ENCODE peak calls at places on chromosomes 6 and 20, in five cellular contexts. O is fibroblast of mammary gland, Z is GM06990, I is GM23338, E is suprapubic skin. A is an unnamed sample.

GRCh38 chr6:85675030-85675819 is 32.5 kb upstream of the SYNCRIP start:
- DNase-seq in O (peak), Z (no peak), I (peak), E (no peak), A (no peak)

GRCh38 chr6:165562421-165563090 is 100.5 kb downstream of the PDE10A start:
- DNase-seq in O (no peak), Z (no peak), I (no peak), E (no peak), A (no peak)

GRCh38 chr6:16700202-16700997 is 60.9 kb downstream of the ATXN1 start:
- DNase-seq in O (no peak), Z (peak), I (peak), E (no peak), A (no peak)

GRCh38 chr6:26550250-26550993 is 12.3 kb downstream of the HMGN4 start:
- DNase-seq in O (peak), Z (peak), I (peak), E (no peak), A (peak)

GRCh38 chr6:52457096-52457495 is 37.0 kb downstream of the EFHC1 start:
- DNase-seq in O (no peak), Z (no peak), I (no peak), E (no peak), A (no peak)

GRCh38 chr6:120826253-120826652 is 508.0 kb downstream of the TBC1D32 start:
- DNase-seq in O (peak), Z (no peak), I (peak), E (no peak), A (no peak)

GRCh38 chr20:59703046-59703445 is 98.7 kb downstream of the PHACTR3 start:
- DNase-seq in O (no peak), Z (no peak), I (no peak), E (no peak), A (no peak)

GRCh38 chr6:34358389-34358906 is 34.0 kb downstream of the NUDT3 start:
- DNase-seq in O (peak), Z (no peak), I (no peak), E (no peak), A (no peak)

GRCh38 chr6:85424981-85425380 is 24.9 kb upstream of the NT5E start:
- DNase-seq in O (no peak), Z (no peak), I (no peak), E (no peak), A (no peak)

GRCh38 chr6:83257791-83258190 is 64.6 kb downstream of the RWDD2A start:
- DNase-seq in O (no peak), Z (no peak), I (no peak), E (no peak), A (no peak)

GRCh38 chr6:136666041-136666440 is 115.8 kb upstream of the MAP7 start:
- DNase-seq in O (no peak), Z (no peak), I (no peak), E (no peak), A (no peak)

GRCh38 chr6:85041376-85041775 is 277.0 kb upstream of the TBX18 start:
- DNase-seq in O (peak), Z (peak), I (no peak), E (no peak), A (no peak)

GRCh38 chr6:108127056-108127455 is 38.8 kb upstream of the NR2E1 start:
- DNase-seq in O (no peak), Z (no peak), I (no peak), E (no peak), A (no peak)

GRCh38 chr6:72521684-72522083 is 100.2 kb upstream of the KCNQ5 start:
- DNase-seq in O (no peak), Z (no peak), I (no peak), E (no peak), A (no peak)

GRCh38 chr6:105318660-105319059 is 84.2 kb downstream of the PREP start:
- DNase-seq in O (peak), Z (no peak), I (no peak), E (no peak), A (no peak)

GRCh38 chr6:129150476-129150875 is 267.5 kb downstream of the LAMA2 start:
- DNase-seq in O (no peak), Z (no peak), I (no peak), E (no peak), A (no peak)

GRCh38 chr6:147434508-147434907 is 74.0 kb upstream of the SAMD5 start:
- DNase-seq in O (peak), Z (no peak), I (no peak), E (no peak), A (no peak)

GRCh38 chr6:39341942-39342341 is 19.4 kb upstream of the KCNK16 start:
- DNase-seq in O (no peak), Z (no peak), I (no peak), E (no peak), A (no peak)

GRCh38 chr6:82410151-82410621 is 46.6 kb downstream of the TPBG start:
- DNase-seq in O (peak), Z (no peak), I (no peak), E (no peak), A (no peak)

GRCh38 chr20:50900261-50900660 is 31.0 kb downstream of the ADNP start:
- DNase-seq in O (no peak), Z (no peak), I (no peak), E (no peak), A (no peak)

GRCh38 chr6:35230950-35231349 is 17.2 kb downstream of the SCUBE3 start:
- DNase-seq in O (no peak), Z (no peak), I (no peak), E (no peak), A (no peak)

GRCh38 chr20:11912013-11912663 is 5.6 kb upstream of the BTBD3 start:
- DNase-seq in O (peak), Z (no peak), I (peak), E (no peak), A (peak)

GRCh38 chr20:33731693-33732165 is at the start of gene ZNF341:
- DNase-seq in O (no peak), Z (peak), I (peak), E (peak), A (peak)

GRCh38 chr6:91083226-91083625 is 496.4 kb upstream of the MAP3K7 start:
- DNase-seq in O (peak), Z (no peak), I (no peak), E (no peak), A (no peak)

GRCh38 chr6:29419516-29419915 is 4.8 kb downstream of the OR12D1 start:
- DNase-seq in O (no peak), Z (no peak), I (no peak), E (no peak), A (no peak)

GRCh38 chr20:33178726-33179125 is 10.8 kb downstream of the BPIFA2 start:
- DNase-seq in O (no peak), Z (no peak), I (peak), E (no peak), A (no peak)

GRCh38 chr20:16415079-16415478 is 158.2 kb downstream of the KIF16B start:
- DNase-seq in O (peak), Z (no peak), I (no peak), E (no peak), A (no peak)

GRCh38 chr6:38364775-38365174 is 275.0 kb downstream of the BTBD9 start:
- DNase-seq in O (no peak), Z (no peak), I (no peak), E (no peak), A (no peak)

GRCh38 chr6:28215425-28215824 is 9.7 kb upstream of the ZSCAN9 start:
- DNase-seq in O (peak), Z (no peak), I (peak), E (no peak), A (no peak)

GRCh38 chr20:16530201-16530681 is 43.0 kb downstream of the KIF16B start:
- DNase-seq in O (peak), Z (no peak), I (no peak), E (no peak), A (no peak)

GRCh38 chr20:967796-968742 is 34.0 kb downstream of the RSPO4 start:
- DNase-seq in O (peak), Z (peak), I (peak), E (no peak), A (no peak)

GRCh38 chr20:62900692-62901584 is 25.4 kb downstream of the DIDO1 start:
- DNase-seq in O (no peak), Z (no peak), I (peak), E (no peak), A (no peak)

GRCh38 chr6:21046276-21046675 is 512.0 kb downstream of the CDKAL1 start:
- DNase-seq in O (no peak), Z (no peak), I (no peak), E (no peak), A (no peak)

GRCh38 chr20:15682690-15683089 is 890.6 kb downstream of the KIF16B start:
- DNase-seq in O (peak), Z (no peak), I (no peak), E (no peak), A (no peak)

GRCh38 chr6:5315883-5316282 is 54.6 kb downstream of the FARS2 start:
- DNase-seq in O (peak), Z (no peak), I (no peak), E (no peak), A (no peak)

GRCh38 chr20:36717657-36718056 is 28.2 kb downstream of the NDRG3 start:
- DNase-seq in O (peak), Z (no peak), I (peak), E (no peak), A (no peak)

GRCh38 chr6:28633445-28634215 is 107.9 kb downstream of the GPX5 start:
- DNase-seq in O (no peak), Z (no peak), I (peak), E (no peak), A (no peak)

GRCh38 chr6:40733770-40734396 is 146.7 kb upstream of the LRFN2 start:
- DNase-seq in O (no peak), Z (no peak), I (no peak), E (no peak), A (no peak)

GRCh38 chr6:135382182-135382628 is 115.3 kb downstream of the AHI1 start:
- DNase-seq in O (no peak), Z (peak), I (no peak), E (no peak), A (peak)

GRCh38 chr20:13494019-13494418 is 144.7 kb downstream of the TASP1 start:
- DNase-seq in O (peak), Z (no peak), I (no peak), E (no peak), A (no peak)

GRCh38 chr20:13486694-13487093 is 152.0 kb downstream of the TASP1 start:
- DNase-seq in O (peak), Z (no peak), I (no peak), E (no peak), A (no peak)

GRCh38 chr20:13493143-13493542 is 145.6 kb downstream of the TASP1 start:
- DNase-seq in O (no peak), Z (no peak), I (peak), E (no peak), A (no peak)

GRCh38 chr20:13487202-13487601 is 151.5 kb downstream of the TASP1 start:
- DNase-seq in O (peak), Z (no peak), I (no peak), E (no peak), A (no peak)

GRCh38 chr20:13492001-13492480 is 146.7 kb downstream of the TASP1 start:
- DNase-seq in O (peak), Z (no peak), I (peak), E (peak), A (no peak)
- TF ChIP-seq CTCF in O (peak), Z (no peak), I (no peak), E (peak), A (no peak)

GRCh38 chr6:127494240-127494767 is 24.8 kb downstream of the MTCL3 start:
- DNase-seq in O (no peak), Z (no peak), I (no peak), E (no peak), A (no peak)

DNA sequence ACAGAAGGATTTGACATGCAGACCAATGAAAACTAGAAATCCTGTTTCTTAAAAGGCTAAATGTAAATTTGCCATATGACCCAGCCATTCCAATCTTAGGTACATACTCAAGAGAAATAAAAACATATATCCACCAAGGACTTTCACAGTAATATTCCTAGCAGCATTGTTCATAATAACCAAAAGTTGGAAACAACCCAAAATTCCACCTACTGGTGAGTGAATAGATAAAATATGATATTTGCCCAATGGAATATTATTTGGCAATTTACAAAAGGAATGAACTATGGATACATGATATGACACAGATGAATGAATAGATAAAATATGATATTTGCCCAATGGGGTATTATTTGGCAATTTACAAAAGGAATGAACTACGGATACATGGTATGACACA is 22.7 kb downstream of the MTCL3 start:
- DNase-seq in O (peak), Z (no peak), I (no peak), E (no peak), A (no peak)
- TF ChIP-seq CTCF in O (no peak), Z (no peak), I (no peak), E (no peak), A (no peak)

GRCh38 chr20:61253264-61253639 is 1.2 kb downstream of the CDH4 start:
- DNase-seq in O (peak), Z (no peak), I (peak), E (no peak), A (no peak)
- TF ChIP-seq CTCF in O (no peak), Z (no peak), I (peak), E (no peak), A (no peak)

GRCh38 chr6:158556113-158556512 is 3.8 kb upstream of the TMEM181 start:
- DNase-seq in O (no peak), Z (no peak), I (no peak), E (no peak), A (no peak)
- TF ChIP-seq CTCF in O (no peak), Z (no peak), I (no peak), E (no peak), A (no peak)

DNA sequence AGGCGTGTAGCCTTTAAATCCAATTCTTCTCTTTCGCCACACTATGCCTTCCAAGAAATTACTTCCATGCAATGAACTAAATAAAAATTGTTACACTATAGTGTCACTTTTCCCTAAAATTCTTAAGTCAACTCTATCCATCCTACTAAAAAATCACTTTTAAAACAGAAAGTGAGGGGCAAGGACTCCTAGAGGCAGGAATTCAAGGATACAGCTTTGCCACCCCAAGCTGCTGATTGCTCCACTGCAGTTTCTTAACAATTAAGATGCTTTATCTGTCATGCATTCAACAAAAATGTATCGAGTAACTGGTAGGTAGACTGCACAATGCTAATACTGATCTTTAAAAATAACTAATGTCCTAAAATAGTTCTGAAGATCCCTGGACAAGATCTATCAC is 4.3 kb downstream of the MCM9 start:
- DNase-seq in O (no peak), Z (no peak), I (no peak), E (no peak), A (no peak)
- TF ChIP-seq CTCF in O (peak), Z (no peak), I (peak), E (no peak), A (no peak)

DNA sequence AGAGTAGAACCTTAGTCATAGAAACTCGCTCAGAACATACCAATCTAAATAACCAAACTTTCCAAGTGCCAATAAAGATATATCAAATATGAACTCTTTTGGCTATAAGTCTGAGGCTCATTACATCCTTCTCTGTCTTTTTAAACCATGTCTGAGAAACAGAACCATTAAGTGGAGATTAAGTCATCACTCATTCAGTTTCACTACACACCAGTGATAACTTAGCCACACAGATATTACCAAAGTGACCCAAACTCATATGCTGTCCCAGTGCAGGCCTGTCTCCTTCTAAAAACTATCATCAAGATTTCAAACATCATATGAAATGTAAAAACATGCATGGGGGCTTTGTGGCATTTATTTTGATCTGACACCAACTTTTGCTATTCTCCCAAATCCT is 12.0 kb downstream of the GCLC start:
- DNase-seq in O (no peak), Z (no peak), I (no peak), E (no peak), A (no peak)
- TF ChIP-seq CTCF in O (no peak), Z (no peak), I (no peak), E (no peak), A (no peak)

DNA sequence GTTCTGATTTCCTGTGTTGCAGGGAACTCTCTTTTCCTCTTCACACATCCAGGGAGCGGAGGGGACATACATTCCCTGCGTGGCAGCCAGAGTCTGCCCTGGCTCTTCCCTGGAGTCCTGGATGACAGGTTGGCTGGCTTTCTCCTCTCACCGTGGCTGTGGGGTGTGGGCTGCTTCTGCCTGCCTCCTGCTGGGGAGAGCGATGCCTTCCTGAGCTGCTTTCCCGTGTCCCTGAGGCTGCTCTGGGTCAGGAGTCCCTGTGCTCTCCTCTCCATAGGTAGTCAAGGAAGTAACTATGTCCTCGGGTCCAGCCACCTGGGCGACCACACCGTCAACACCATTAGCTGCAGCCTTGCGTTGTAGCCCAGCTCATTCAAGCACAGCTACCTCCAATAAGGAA is 451.7 kb downstream of the QKI start:
- DNase-seq in O (no peak), Z (no peak), I (peak), E (no peak), A (no peak)
- TF ChIP-seq CTCF in O (no peak), Z (no peak), I (no peak), E (no peak), A (no peak)

A was measured in GM10248.